ENCODE peak calls at places on chromosomes 12 and 14, in eight cellular contexts. N is prostate gland, F is ovary, B is Caco-2, J is mucosa of descending colon, A is lower lobe of right lung, Q is HL-60, L is hepatocyte. T is an unnamed sample.

GRCh38 chr14:92280554-92281262 is 42.3 kb upstream of the SLC24A4 start:
- DNase-seq in Q (no peak), J (no peak), L (no peak), F (no peak), B (no peak), A (no peak), N (no peak), T (no peak)

GRCh38 chr14:65824285-65824977 is 411.9 kb downstream of the FUT8 start:
- DNase-seq in J (peak), Q (peak), B (peak), L (peak), F (peak), A (no peak), N (peak), T (no peak)

GRCh38 chr12:67441736-67442346 is 172.7 kb downstream of the CAND1 start:
- DNase-seq in Q (peak), N (peak), J (peak), B (peak), F (peak), L (peak), A (peak), T (peak)

GRCh38 chr14:66359500-66359899 is 126.7 kb upstream of the CCDC196 start:
- DNase-seq in J (no peak), B (peak), A (no peak), F (no peak), Q (no peak), N (peak), L (peak), T (no peak)

GRCh38 chr12:32120419-32120818 is 13.8 kb downstream of the BICD1 start:
- DNase-seq in Q (no peak), A (no peak), L (no peak), B (no peak), N (no peak), F (no peak), J (no peak), T (no peak)

GRCh38 chr14:106843376-106843775 is 1317.0 kb downstream of the TMEM121 start:
- DNase-seq in L (no peak), Q (peak), N (no peak), A (no peak), F (no peak), J (no peak), B (no peak), T (no peak)

GRCh38 chr12:13182881-13183280 is 13.6 kb upstream of the EMP1 start:
- DNase-seq in B (no peak), J (no peak), Q (no peak), N (no peak), L (no peak), F (no peak), A (no peak), T (no peak)

GRCh38 chr14:53570411-53571387 is 385.9 kb downstream of the BMP4 start:
- DNase-seq in F (no peak), J (no peak), B (no peak), Q (no peak), N (no peak), L (no peak), A (no peak), T (no peak)

GRCh38 chr12:40184493-40185302 is 40.1 kb upstream of the LRRK2 start:
- DNase-seq in A (no peak), Q (no peak), B (no peak), J (no peak), N (no peak), L (no peak), F (no peak), T (no peak)

GRCh38 chr12:111819191-111820158 is 22.6 kb upstream of the MAPKAPK5 start:
- DNase-seq in N (no peak), B (peak), A (no peak), Q (no peak), L (peak), F (no peak), J (no peak), T (no peak)

GRCh38 chr12:94638521-94638920 is 11.8 kb downstream of the TMCC3 start:
- DNase-seq in Q (no peak), J (no peak), F (no peak), A (no peak), N (no peak), B (no peak), L (no peak), T (no peak)

GRCh38 chr12:127174881-127175280 is 1092.1 kb upstream of the TMEM132C start:
- DNase-seq in N (no peak), F (no peak), J (no peak), L (no peak), B (no peak), A (no peak), Q (no peak), T (no peak)

GRCh38 chr14:63277784-63278183 is 41.0 kb downstream of the GPHB5 start:
- DNase-seq in L (no peak), N (no peak), F (no peak), J (no peak), B (no peak), Q (no peak), A (no peak), T (no peak)

GRCh38 chr14:67735361-67735921 is 33.8 kb downstream of the RDH12 start:
- DNase-seq in N (no peak), A (no peak), Q (no peak), J (no peak), F (no peak), B (no peak), L (no peak), T (no peak)

GRCh38 chr14:96091941-96092411 is 52.8 kb downstream of the C14orf132 start:
- DNase-seq in N (no peak), L (no peak), Q (no peak), A (no peak), J (no peak), B (no peak), F (no peak), T (no peak)

GRCh38 chr12:112148031-112148513 is 22.7 kb downstream of the TRAFD1 start:
- DNase-seq in Q (no peak), N (no peak), J (no peak), F (no peak), B (no peak), L (peak), A (no peak), T (no peak)

GRCh38 chr12:130706311-130706710 is 9.8 kb downstream of the RIMBP2 start:
- DNase-seq in F (peak), B (no peak), A (no peak), Q (no peak), L (no peak), N (no peak), J (no peak), T (no peak)

GRCh38 chr14:75042040-75042439 is 9.2 kb downstream of the MLH3 start:
- DNase-seq in Q (no peak), N (no peak), J (no peak), L (no peak), F (no peak), A (no peak), B (no peak), T (no peak)

GRCh38 chr12:78530065-78530765 is 334.4 kb upstream of the SYT1 start:
- DNase-seq in L (no peak), B (no peak), J (no peak), F (no peak), N (no peak), Q (no peak), A (no peak), T (no peak)

GRCh38 chr12:5780536-5780935 is 164.5 kb downstream of the ANO2 start:
- DNase-seq in L (no peak), Q (no peak), A (no peak), J (no peak), B (no peak), F (no peak), N (no peak), T (no peak)

GRCh38 chr14:64363265-64363840 is 24.8 kb upstream of the MTHFD1 start:
- DNase-seq in L (no peak), N (no peak), F (no peak), J (no peak), B (no peak), A (no peak), Q (no peak), T (no peak)

GRCh38 chr12:131049002-131049401 is 95.3 kb downstream of the ADGRD1 start:
- DNase-seq in F (no peak), J (no peak), B (no peak), N (no peak), L (no peak), Q (no peak), A (peak), T (no peak)

GRCh38 chr12:117105902-117106301 is 6.7 kb upstream of the TESC start:
- DNase-seq in B (no peak), Q (peak), L (no peak), F (no peak), N (peak), A (no peak), J (no peak), T (peak)

GRCh38 chr12:116539361-116539771 is 19.8 kb upstream of the MAP1LC3B2 start:
- DNase-seq in L (no peak), J (no peak), Q (no peak), N (peak), B (no peak), F (no peak), A (no peak), T (no peak)

GRCh38 chr12:91579516-91580263 is 397.1 kb upstream of the DCN start:
- DNase-seq in B (no peak), N (no peak), A (no peak), Q (no peak), F (no peak), J (no peak), L (no peak), T (no peak)

GRCh38 chr12:106773286-106773685 is 1.2 kb upstream of the RIC8B start:
- DNase-seq in Q (no peak), B (no peak), A (no peak), N (no peak), J (no peak), F (no peak), L (no peak), T (no peak)

GRCh38 chr12:96648941-96649340 is 159.6 kb downstream of the CFAP54 start:
- DNase-seq in A (no peak), Q (no peak), L (no peak), B (no peak), N (no peak), J (no peak), F (no peak), T (no peak)

GRCh38 chr12:32821293-32822089 is 65.8 kb upstream of the YARS2 start:
- DNase-seq in A (no peak), F (no peak), N (no peak), B (no peak), Q (no peak), J (no peak), L (peak), T (no peak)

GRCh38 chr14:30551460-30551859 is 7.5 kb upstream of the G2E3 start:
- DNase-seq in N (no peak), A (no peak), B (no peak), Q (no peak), F (no peak), L (no peak), J (no peak), T (no peak)

GRCh38 chr14:102829106-102829505 is 51.9 kb downstream of the TRAF3 start:
- DNase-seq in N (no peak), F (no peak), A (no peak), B (no peak), Q (no peak), L (peak), J (no peak), T (no peak)

GRCh38 chr14:102826161-102826560 is 48.9 kb downstream of the TRAF3 start:
- DNase-seq in B (no peak), Q (no peak), N (no peak), L (no peak), F (no peak), J (no peak), A (no peak), T (no peak)

GRCh38 chr14:102827716-102828115 is 50.5 kb downstream of the TRAF3 start:
- DNase-seq in N (no peak), J (no peak), F (no peak), L (no peak), B (no peak), A (no peak), Q (no peak), T (no peak)

GRCh38 chr14:102826751-102827675 is 49.8 kb downstream of the TRAF3 start:
- DNase-seq in Q (no peak), A (no peak), L (no peak), B (no peak), F (no peak), J (no peak), N (no peak), T (no peak)

GRCh38 chr14:102828201-102828600 is 51.0 kb downstream of the TRAF3 start:
- DNase-seq in Q (no peak), B (no peak), A (no peak), N (no peak), L (no peak), J (no peak), F (no peak), T (no peak)
- H3K4me3 ChIP-seq in Q (no peak), B (no peak), A (peak), N (no peak), L (no peak), J (no peak), F (no peak), T (no peak)

GRCh38 chr14:56808314-56809201 is 1.7 kb downstream of the OTX2 start:
- DNase-seq in N (no peak), L (peak), Q (no peak), A (no peak), J (no peak), B (no peak), F (no peak), T (no peak)
- H3K4me3 ChIP-seq in N (no peak), L (no peak), Q (no peak), A (peak), J (no peak), B (no peak), F (no peak), T (no peak)

DNA sequence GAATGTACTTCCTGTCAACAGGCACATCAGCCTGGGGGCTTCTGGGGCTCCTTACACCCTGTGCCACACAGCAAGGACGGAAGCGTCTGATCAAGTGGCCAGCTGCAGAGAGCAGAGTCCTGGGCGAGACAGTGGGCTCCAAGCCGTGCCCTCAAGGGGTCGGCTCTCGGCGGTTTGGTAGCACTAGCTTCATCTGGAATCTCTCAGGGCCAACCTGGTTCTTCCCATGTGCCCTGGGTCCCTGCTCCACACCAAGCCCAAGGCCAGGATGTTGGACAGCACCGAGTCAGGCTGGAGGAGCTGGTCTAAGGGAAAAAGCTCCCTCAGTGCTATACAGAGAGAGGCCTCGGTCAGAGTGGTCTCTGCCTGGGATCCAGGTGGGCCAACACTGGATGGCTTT is 20.5 kb downstream of the DIO3 start:
- DNase-seq in Q (no peak), N (no peak), J (peak), F (no peak), B (no peak), A (no peak), L (no peak), T (no peak)
- H3K4me3 ChIP-seq in Q (no peak), N (no peak), J (no peak), F (no peak), B (no peak), A (no peak), L (no peak), T (no peak)

GRCh38 chr14:102517412-102518062 is 8.0 kb upstream of the ANKRD9 start:
- DNase-seq in F (peak), J (peak), Q (peak), A (no peak), L (peak), B (peak), N (no peak), T (no peak)

GRCh38 chr14:102514987-102515733 is 5.6 kb upstream of the ANKRD9 start:
- DNase-seq in A (no peak), Q (no peak), L (no peak), J (no peak), F (peak), B (no peak), N (no peak), T (no peak)

GRCh38 chr14:102513899-102514772 is 4.6 kb upstream of the ANKRD9 start:
- DNase-seq in F (peak), J (no peak), L (no peak), B (no peak), N (no peak), A (no peak), Q (no peak), T (no peak)

GRCh38 chr14:102518063-102518648 is 8.6 kb upstream of the ANKRD9 start:
- DNase-seq in L (no peak), J (no peak), F (peak), Q (no peak), A (no peak), N (no peak), B (no peak), T (no peak)

GRCh38 chr14:102516531-102517411 is 7.2 kb upstream of the ANKRD9 start:
- DNase-seq in Q (peak), B (peak), L (peak), N (no peak), F (peak), A (peak), J (peak), T (peak)
- H3K4me3 ChIP-seq in Q (peak), B (peak), L (peak), N (peak), F (peak), A (peak), J (peak), T (peak)

GRCh38 chr14:61120576-61120975 is 139.5 kb downstream of the SLC38A6 start:
- DNase-seq in N (no peak), A (no peak), Q (no peak), L (no peak), B (no peak), F (no peak), J (no peak), T (no peak)
- H3K4me3 ChIP-seq in N (no peak), A (no peak), Q (no peak), L (no peak), B (no peak), F (no peak), J (no peak), T (no peak)

DNA sequence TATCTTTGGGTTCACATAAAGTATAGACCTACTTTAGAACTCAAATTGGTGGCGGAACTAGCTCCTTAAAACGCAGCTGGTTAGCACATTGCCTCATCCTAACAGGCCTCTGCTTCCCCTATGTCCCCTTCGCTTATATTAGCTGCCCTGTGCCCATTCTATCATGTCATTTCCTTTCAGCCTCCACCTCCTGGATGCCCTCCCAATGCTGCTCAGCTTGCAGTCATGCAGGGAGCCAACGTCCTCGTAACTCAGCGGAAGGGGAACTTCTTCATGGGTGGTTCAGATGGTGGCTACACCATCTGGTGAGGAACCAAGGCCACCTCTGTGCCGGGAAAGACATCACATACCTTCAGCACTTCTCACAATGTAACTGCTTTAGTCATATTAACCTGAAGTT is 3.5 kb downstream of the DAZAP2 start:
- DNase-seq in F (no peak), A (no peak), J (no peak), L (no peak), N (no peak), B (no peak), Q (peak), T (no peak)
- H3K4me3 ChIP-seq in F (no peak), A (no peak), J (no peak), L (no peak), N (no peak), B (no peak), Q (no peak), T (no peak)

GRCh38 chr12:68813242-68813593 is 5.2 kb downstream of the MDM2 start:
- DNase-seq in A (no peak), N (no peak), F (no peak), L (no peak), Q (no peak), B (no peak), J (no peak), T (no peak)

GRCh38 chr12:68812553-68813241 is 4.7 kb downstream of the MDM2 start:
- DNase-seq in Q (no peak), A (no peak), N (no peak), J (no peak), F (no peak), B (no peak), L (no peak), T (no peak)

GRCh38 chr12:68815928-68816800 is 8.2 kb downstream of the MDM2 start:
- DNase-seq in J (no peak), A (no peak), B (no peak), F (no peak), L (no peak), Q (no peak), N (no peak), T (no peak)

GRCh38 chr12:68815232-68815927 is 7.4 kb downstream of the MDM2 start:
- DNase-seq in J (no peak), N (no peak), F (no peak), Q (no peak), A (no peak), L (no peak), B (no peak), T (no peak)

DNA sequence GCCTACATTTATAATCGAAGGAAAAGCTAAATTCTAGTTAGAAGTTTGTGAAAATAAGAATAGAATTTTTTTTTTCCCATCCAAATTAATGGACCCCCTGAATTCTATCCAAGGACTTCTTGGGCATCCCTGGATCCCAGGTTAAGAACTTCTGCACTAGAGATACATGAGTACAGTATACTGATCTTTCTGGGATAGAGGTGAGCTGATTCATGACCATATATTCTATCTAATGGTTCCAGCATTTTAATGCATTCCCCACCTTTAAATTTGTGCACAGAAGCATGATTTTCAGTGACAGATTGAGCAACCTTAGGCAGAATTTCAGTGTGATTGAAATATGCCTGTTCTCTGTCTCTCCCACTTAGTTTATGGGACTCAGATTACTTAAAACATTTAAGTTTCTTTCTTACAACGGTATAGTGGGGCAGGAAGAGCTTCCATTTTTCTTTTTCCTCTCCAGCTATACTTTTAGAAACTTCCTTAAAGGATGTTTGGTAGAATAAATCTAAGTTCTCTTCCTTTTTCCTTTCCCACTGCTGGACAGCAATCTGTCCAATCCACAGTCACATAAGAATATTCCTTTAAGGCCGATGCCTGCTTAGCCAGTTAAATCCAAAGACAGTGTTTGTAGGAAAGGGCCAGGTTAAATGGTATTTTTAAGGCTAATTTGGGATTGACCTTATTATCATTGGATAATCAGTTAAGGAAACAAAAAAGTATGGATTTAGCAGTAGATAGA is 6.7 kb downstream of the MDM2 start:
- DNase-seq in A (no peak), Q (no peak), N (no peak), B (no peak), F (no peak), J (no peak), L (no peak), T (no peak)
- H3K4me3 ChIP-seq in A (peak), Q (no peak), N (no peak), B (no peak), F (no peak), J (no peak), L (no peak), T (no peak)

DNA sequence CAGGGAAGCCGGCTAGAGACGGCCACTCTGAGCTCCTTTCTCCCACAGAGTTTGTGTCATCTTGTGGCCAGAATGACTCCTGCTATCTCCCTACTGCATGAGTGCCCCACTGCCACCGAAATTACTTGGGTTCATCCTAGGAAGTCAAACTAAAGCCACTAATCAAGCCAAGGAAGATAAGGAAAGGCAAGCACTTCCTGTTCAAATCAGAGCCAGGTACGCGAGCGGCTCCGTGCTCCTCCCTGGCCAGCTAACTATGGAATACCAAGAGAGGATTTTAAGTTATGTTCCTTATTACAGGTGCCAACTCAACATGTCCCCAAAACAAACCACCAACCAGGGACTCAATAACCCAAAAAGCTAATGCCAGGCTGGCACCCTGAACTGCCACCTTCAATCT is 15.9 kb upstream of the RAB35 start:
- DNase-seq in J (no peak), A (no peak), L (no peak), Q (no peak), F (no peak), B (no peak), N (no peak), T (no peak)
- H3K4me3 ChIP-seq in J (no peak), A (no peak), L (no peak), Q (no peak), F (no peak), B (no peak), N (no peak), T (no peak)